ENCODE peak calls at places on chromosomes 5 and 9, in six cellular contexts. One of them, this sample, is unnamed.

GRCh38 chr5:178994580-178995340 is at the start of gene GRM6:
- DNase-seq in psoas muscle: no peak
- DNase-seq in upper lobe of right lung: no peak
- DNase-seq in ovary: no peak
- DNase-seq in WERI-Rb-1: no peak
- DNase-seq in ascending aorta: no peak
- DNase-seq in this sample: no peak

GRCh38 chr9:95268681-95269080 is 48.8 kb downstream of the FANCC start:
- DNase-seq in ovary: no peak
- DNase-seq in upper lobe of right lung: no peak
- DNase-seq in ascending aorta: no peak
- DNase-seq in psoas muscle: no peak
- DNase-seq in WERI-Rb-1: peak; percentile 65
- DNase-seq in this sample: no peak

GRCh38 chr5:158471179-158471924 is 612.4 kb upstream of the CLINT1 start:
- DNase-seq in ascending aorta: no peak
- DNase-seq in upper lobe of right lung: no peak
- DNase-seq in ovary: no peak
- DNase-seq in psoas muscle: no peak
- DNase-seq in WERI-Rb-1: no peak
- DNase-seq in this sample: no peak

GRCh38 chr5:127015716-127016115 is 14.6 kb downstream of the MARCHF3 start:
- DNase-seq in ovary: no peak
- DNase-seq in ascending aorta: no peak
- DNase-seq in WERI-Rb-1: no peak
- DNase-seq in psoas muscle: no peak
- DNase-seq in upper lobe of right lung: no peak
- DNase-seq in this sample: no peak

GRCh38 chr5:159017787-159018186 is 81.9 kb downstream of the EBF1 start:
- DNase-seq in ascending aorta: no peak
- DNase-seq in WERI-Rb-1: no peak
- DNase-seq in psoas muscle: peak; percentile 62
- DNase-seq in upper lobe of right lung: no peak
- DNase-seq in ovary: peak; percentile 79
- DNase-seq in this sample: no peak

GRCh38 chr9:19102631-19103345 is at the start of gene HAUS6:
- DNase-seq in psoas muscle: peak; percentile 97
- DNase-seq in ascending aorta: peak; percentile 83
- DNase-seq in ovary: peak; percentile 95
- DNase-seq in upper lobe of right lung: peak; percentile 98
- DNase-seq in WERI-Rb-1: peak; percentile 96
- DNase-seq in this sample: peak; percentile 98

GRCh38 chr5:113182658-113183344 is 206.2 kb downstream of the DCP2 start:
- DNase-seq in ovary: no peak
- DNase-seq in WERI-Rb-1: peak; percentile 92
- DNase-seq in upper lobe of right lung: no peak
- DNase-seq in psoas muscle: no peak
- DNase-seq in ascending aorta: no peak
- DNase-seq in this sample: no peak

GRCh38 chr5:180052211-180052818 is 19.2 kb downstream of the RNF130 start:
- DNase-seq in ascending aorta: no peak
- DNase-seq in psoas muscle: no peak
- DNase-seq in upper lobe of right lung: no peak
- DNase-seq in WERI-Rb-1: no peak
- DNase-seq in ovary: no peak
- DNase-seq in this sample: no peak

GRCh38 chr5:107526263-107526937 is 144.3 kb downstream of the EFNA5 start:
- DNase-seq in ovary: no peak
- DNase-seq in WERI-Rb-1: no peak
- DNase-seq in upper lobe of right lung: no peak
- DNase-seq in ascending aorta: no peak
- DNase-seq in psoas muscle: no peak
- DNase-seq in this sample: no peak

GRCh38 chr9:126880226-126880946 is 19.9 kb downstream of the ZBTB34 start:
- DNase-seq in ovary: no peak
- DNase-seq in upper lobe of right lung: peak; percentile 37
- DNase-seq in ascending aorta: no peak
- DNase-seq in psoas muscle: no peak
- DNase-seq in WERI-Rb-1: no peak
- DNase-seq in this sample: no peak

GRCh38 chr5:60810438-60811085 is 33.5 kb downstream of the ELOVL7 start:
- DNase-seq in ovary: no peak
- DNase-seq in ascending aorta: no peak
- DNase-seq in upper lobe of right lung: no peak
- DNase-seq in WERI-Rb-1: no peak
- DNase-seq in psoas muscle: no peak
- DNase-seq in this sample: no peak

GRCh38 chr5:95907067-95907705 is 54.5 kb downstream of the ELL2 start:
- DNase-seq in psoas muscle: no peak
- DNase-seq in WERI-Rb-1: no peak
- DNase-seq in upper lobe of right lung: no peak
- DNase-seq in ascending aorta: no peak
- DNase-seq in ovary: no peak
- DNase-seq in this sample: no peak

GRCh38 chr5:173094012-173094661 is 38.0 kb downstream of the CREBRF start:
- DNase-seq in psoas muscle: no peak
- DNase-seq in upper lobe of right lung: no peak
- DNase-seq in ascending aorta: no peak
- DNase-seq in WERI-Rb-1: no peak
- DNase-seq in ovary: no peak
- DNase-seq in this sample: no peak

GRCh38 chr5:37477426-37477825 is 98.3 kb downstream of the WDR70 start:
- DNase-seq in ascending aorta: no peak
- DNase-seq in upper lobe of right lung: no peak
- DNase-seq in ovary: no peak
- DNase-seq in psoas muscle: no peak
- DNase-seq in WERI-Rb-1: no peak
- DNase-seq in this sample: no peak

GRCh38 chr9:129139233-129139992 is 28.2 kb downstream of the PTPA start:
- DNase-seq in ascending aorta: no peak
- DNase-seq in upper lobe of right lung: peak; percentile 77
- DNase-seq in ovary: peak; percentile 81
- DNase-seq in psoas muscle: peak; percentile 68
- DNase-seq in WERI-Rb-1: peak; percentile 86
- DNase-seq in this sample: peak; percentile 91

GRCh38 chr5:171810217-171810616 is 24.6 kb downstream of the SMIM23 start:
- DNase-seq in ovary: no peak
- DNase-seq in WERI-Rb-1: no peak
- DNase-seq in upper lobe of right lung: no peak
- DNase-seq in psoas muscle: no peak
- DNase-seq in ascending aorta: no peak
- DNase-seq in this sample: peak; percentile 24

GRCh38 chr5:348726-349125 is 27.2 kb downstream of the AHRR start:
- DNase-seq in ovary: no peak
- DNase-seq in ascending aorta: no peak
- DNase-seq in WERI-Rb-1: no peak
- DNase-seq in upper lobe of right lung: no peak
- DNase-seq in psoas muscle: no peak
- DNase-seq in this sample: no peak

GRCh38 chr5:51208291-51208690 is 175.0 kb upstream of the ISL1 start:
- DNase-seq in ascending aorta: no peak
- DNase-seq in upper lobe of right lung: no peak
- DNase-seq in ovary: no peak
- DNase-seq in psoas muscle: no peak
- DNase-seq in WERI-Rb-1: no peak
- DNase-seq in this sample: no peak

GRCh38 chr9:124770359-124771020 is 621 bp downstream of the NR6A1 start:
- DNase-seq in ascending aorta: no peak
- DNase-seq in WERI-Rb-1: peak; percentile 88
- DNase-seq in ovary: peak; percentile 68
- DNase-seq in psoas muscle: peak; percentile 32
- DNase-seq in upper lobe of right lung: no peak
- DNase-seq in this sample: no peak

GRCh38 chr5:174313615-174314014 is 268.1 kb downstream of the NSG2 start:
- DNase-seq in psoas muscle: no peak
- DNase-seq in upper lobe of right lung: peak; percentile 45
- DNase-seq in ovary: no peak
- DNase-seq in WERI-Rb-1: no peak
- DNase-seq in ascending aorta: no peak
- DNase-seq in this sample: no peak

GRCh38 chr9:69213647-69214046 is 39.6 kb downstream of the TJP2 start:
- DNase-seq in ovary: no peak
- DNase-seq in ascending aorta: no peak
- DNase-seq in psoas muscle: no peak
- DNase-seq in upper lobe of right lung: no peak
- DNase-seq in WERI-Rb-1: no peak
- DNase-seq in this sample: no peak

GRCh38 chr9:20307662-20308061 is 314.6 kb downstream of the MLLT3 start:
- DNase-seq in WERI-Rb-1: no peak
- DNase-seq in psoas muscle: no peak
- DNase-seq in upper lobe of right lung: no peak
- DNase-seq in ascending aorta: no peak
- DNase-seq in ovary: no peak
- DNase-seq in this sample: no peak

GRCh38 chr9:108953983-108954574 is 19.9 kb downstream of the ABITRAM start:
- DNase-seq in ovary: no peak
- DNase-seq in WERI-Rb-1: no peak
- DNase-seq in ascending aorta: no peak
- DNase-seq in upper lobe of right lung: no peak
- DNase-seq in psoas muscle: no peak
- DNase-seq in this sample: no peak

GRCh38 chr9:34957492-34958410 is at the start of gene PHF24:
- DNase-seq in upper lobe of right lung: no peak
- DNase-seq in ascending aorta: no peak
- DNase-seq in WERI-Rb-1: peak; percentile 38
- DNase-seq in psoas muscle: no peak
- DNase-seq in ovary: no peak
- DNase-seq in this sample: no peak

GRCh38 chr9:92749934-92750315 is 14.7 kb downstream of the BICD2 start:
- DNase-seq in ovary: no peak
- DNase-seq in upper lobe of right lung: no peak
- DNase-seq in psoas muscle: no peak
- DNase-seq in WERI-Rb-1: no peak
- DNase-seq in ascending aorta: no peak
- DNase-seq in this sample: no peak

GRCh38 chr9:112755059-112755458 is 4.5 kb downstream of the SNX30 start:
- DNase-seq in upper lobe of right lung: no peak
- DNase-seq in psoas muscle: no peak
- DNase-seq in ovary: no peak
- DNase-seq in WERI-Rb-1: no peak
- DNase-seq in ascending aorta: no peak
- DNase-seq in this sample: no peak
- H3K4me3 ChIP-seq in upper lobe of right lung: peak overlapping the region; percentile 30
- H3K4me3 ChIP-seq in psoas muscle: no peak overlapping the region
- H3K4me3 ChIP-seq in ovary: no peak overlapping the region
- H3K4me3 ChIP-seq in WERI-Rb-1: no peak overlapping the region
- H3K4me3 ChIP-seq in ascending aorta: no peak overlapping the region
- H3K4me3 ChIP-seq in this sample: peak overlapping the region; percentile 26

DNA sequence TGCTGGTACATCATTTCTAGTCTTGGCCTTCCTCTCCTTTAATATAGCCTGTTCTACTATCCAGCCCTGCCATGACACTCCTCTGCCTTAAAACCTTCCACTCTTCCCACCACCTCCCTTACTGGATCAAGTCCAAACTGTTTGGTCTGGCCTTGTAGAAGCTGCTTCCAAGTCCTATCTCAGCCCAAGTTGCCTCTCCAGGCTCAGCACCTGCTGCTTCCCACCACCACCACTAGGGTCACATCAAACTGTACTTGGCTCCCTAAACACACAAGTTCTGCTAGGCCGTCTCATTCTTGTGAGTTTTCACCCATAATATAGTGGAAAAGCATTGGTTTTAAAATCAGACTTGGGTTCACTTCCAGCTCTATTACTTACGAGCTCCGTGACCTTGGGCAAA is 1.4 kb downstream of the NDUFA8 start:
- DNase-seq in ascending aorta: no peak
- DNase-seq in upper lobe of right lung: no peak
- DNase-seq in ovary: no peak
- DNase-seq in WERI-Rb-1: peak; percentile 56
- DNase-seq in psoas muscle: no peak
- DNase-seq in this sample: no peak
- TF ChIP-seq CTCF in ascending aorta: peak; percentile 14
- TF ChIP-seq CTCF in upper lobe of right lung: peak; percentile 39
- TF ChIP-seq CTCF in ovary: no peak
- TF ChIP-seq CTCF in WERI-Rb-1: peak; percentile 81
- TF ChIP-seq CTCF in psoas muscle: peak; percentile 43
- TF ChIP-seq CTCF in this sample: no peak

GRCh38 chr9:123678038-123678877 is 251.7 kb downstream of the DENND1A start:
- DNase-seq in ovary: no peak
- DNase-seq in psoas muscle: no peak
- DNase-seq in upper lobe of right lung: no peak
- DNase-seq in WERI-Rb-1: peak; percentile 80
- DNase-seq in ascending aorta: no peak
- DNase-seq in this sample: no peak

GRCh38 chr9:123680382-123680781 is 249.5 kb downstream of the DENND1A start:
- DNase-seq in upper lobe of right lung: no peak
- DNase-seq in ovary: no peak
- DNase-seq in WERI-Rb-1: peak; percentile 82
- DNase-seq in ascending aorta: no peak
- DNase-seq in psoas muscle: no peak
- DNase-seq in this sample: no peak

GRCh38 chr9:123682746-123683145 is 247.2 kb downstream of the DENND1A start:
- DNase-seq in psoas muscle: no peak
- DNase-seq in ascending aorta: no peak
- DNase-seq in upper lobe of right lung: no peak
- DNase-seq in ovary: no peak
- DNase-seq in WERI-Rb-1: no peak
- DNase-seq in this sample: no peak

GRCh38 chr9:123679330-123679987 is 250.5 kb downstream of the DENND1A start:
- DNase-seq in psoas muscle: no peak
- DNase-seq in ovary: no peak
- DNase-seq in ascending aorta: no peak
- DNase-seq in WERI-Rb-1: no peak
- DNase-seq in upper lobe of right lung: no peak
- DNase-seq in this sample: no peak

DNA sequence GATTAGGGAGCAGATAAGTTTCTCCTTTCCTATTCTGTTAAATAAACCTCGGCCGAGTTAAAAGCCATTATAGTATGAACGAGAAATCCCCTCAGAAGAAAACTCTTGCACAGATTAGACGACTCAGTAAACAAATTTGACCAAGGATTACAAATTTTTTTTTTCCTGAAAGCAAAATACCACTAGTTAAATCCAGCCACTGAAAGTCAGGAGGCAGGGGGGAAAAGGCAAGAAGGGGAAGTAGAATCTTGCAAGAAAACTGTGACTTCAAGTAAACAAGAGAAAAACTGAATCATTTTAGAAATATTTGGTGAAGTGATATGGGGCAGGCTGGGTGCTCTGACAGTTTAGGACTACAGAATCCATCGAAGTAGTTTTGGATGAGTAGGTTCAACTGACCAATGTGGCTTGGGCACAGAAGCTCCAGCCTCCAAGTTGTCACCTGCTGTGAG is 251.0 kb downstream of the DENND1A start:
- DNase-seq in ovary: no peak
- DNase-seq in upper lobe of right lung: no peak
- DNase-seq in WERI-Rb-1: no peak
- DNase-seq in psoas muscle: no peak
- DNase-seq in ascending aorta: no peak
- DNase-seq in this sample: no peak
- H3K27ac ChIP-seq in ovary: no peak overlapping the region
- H3K27ac ChIP-seq in upper lobe of right lung: no peak overlapping the region
- H3K27ac ChIP-seq in WERI-Rb-1: peak overlapping the region; percentile 47
- H3K27ac ChIP-seq in psoas muscle: no peak overlapping the region
- H3K27ac ChIP-seq in ascending aorta: no peak overlapping the region
- H3K27ac ChIP-seq in this sample: no peak overlapping the region

DNA sequence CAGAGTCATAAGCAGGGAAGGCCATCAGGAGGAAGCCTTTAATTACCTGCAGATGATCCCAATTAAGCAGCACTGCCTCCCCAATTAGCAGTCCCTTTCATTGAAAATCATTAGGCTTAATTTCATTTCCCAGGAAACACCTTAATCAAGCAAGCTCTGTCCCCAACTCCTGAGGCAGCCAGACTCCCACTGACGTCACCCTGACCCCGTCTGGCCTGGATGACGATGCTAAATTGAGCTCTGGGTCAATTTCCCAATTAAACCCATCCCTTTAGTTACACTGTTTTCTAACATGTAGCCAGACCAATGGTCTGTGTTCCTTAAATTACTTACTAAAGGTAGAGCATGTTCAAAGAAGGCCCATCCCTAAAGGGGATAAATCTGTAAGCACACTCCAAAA is 84.0 kb upstream of the SPOCK1 start:
- DNase-seq in upper lobe of right lung: no peak
- DNase-seq in psoas muscle: no peak
- DNase-seq in ascending aorta: no peak
- DNase-seq in WERI-Rb-1: no peak
- DNase-seq in ovary: no peak
- DNase-seq in this sample: no peak
- H3K4me3 ChIP-seq in upper lobe of right lung: no peak overlapping the region
- H3K4me3 ChIP-seq in psoas muscle: no peak overlapping the region
- H3K4me3 ChIP-seq in ascending aorta: no peak overlapping the region
- H3K4me3 ChIP-seq in WERI-Rb-1: no peak overlapping the region
- H3K4me3 ChIP-seq in ovary: no peak overlapping the region
- H3K4me3 ChIP-seq in this sample: no peak overlapping the region

This sample was measured in coronary artery.